ENCODE peak calls at places on chromosomes 4 and X, in four cellular contexts. D is WTC11, Z is uterus, H is nucleus accumbens. E is an unnamed sample.

GRCh38 chr4:187993827-187994226 is 1.7 kb upstream of the ZFP42 start:
- DNase-seq in D (peak; percentile 78), H (no peak), Z (no peak), E (no peak)

GRCh38 chr4:186712690-186713089 is 11.0 kb downstream of the FAT1 start:
- DNase-seq in Z (no peak), H (no peak), D (no peak), E (no peak)

GRCh38 chr4:134139188-134139587 is 62.4 kb downstream of the PABPC4L start:
- DNase-seq in D (no peak), H (no peak), Z (no peak), E (no peak)

GRCh38 chr4:5635826-5636196 is 72.5 kb downstream of the EVC2 start:
- DNase-seq in Z (no peak), H (no peak), D (no peak), E (no peak)

GRCh38 chrX:9171841-9172240 is 137.9 kb upstream of the FAM9B start:
- DNase-seq in D (no peak), H (no peak), Z (no peak), E (no peak)

GRCh38 chrX:8845060-8845459 is 43.9 kb upstream of the FAM9A start:
- DNase-seq in H (no peak), Z (no peak), D (peak; percentile 13), E (no peak)

GRCh38 chr4:152109585-152110509 is 349.0 kb upstream of the GATB start:
- DNase-seq in Z (peak; percentile 28), D (no peak), H (no peak), E (peak; percentile 20)

GRCh38 chrX:152895724-152896420 is 2.0 kb upstream of the ZNF185 start:
- DNase-seq in D (no peak), Z (no peak), H (no peak), E (no peak)

GRCh38 chr4:38078590-38079381 is 118.6 kb downstream of the PTTG2 start:
- DNase-seq in D (no peak), Z (no peak), H (no peak), E (no peak)

E was measured in NCI-H1092.